ENCODE peak calls at places on chromosome 3, in seven cellular contexts. B is Calu3; H is activated naive CD8-positive, alpha-beta T cell treated with anti-CD3 and anti-CD28 coated beads, Interleukin-2, amount 50 U/mL, for 16 hours; Q is activated gamma-delta T cell treated with Interleukin-2 at 50 U/mL for 16 hours; X is fibroblast of mammary gland; W is K562; Y is NT2/D1. S is an unnamed sample.

GRCh38 chr3:94070341-94070911 is 7.6 kb downstream of the NSUN3 start:
- DNase-seq in Y (no peak), B (no peak), H (no peak), X (no peak), W (no peak), Q (no peak), S (no peak)

GRCh38 chr3:159252772-159253384 is 451.0 kb downstream of the MFSD1 start:
- DNase-seq in W (peak), B (peak), Q (no peak), Y (peak), X (peak), H (no peak), S (peak)

GRCh38 chr3:174862101-174862500 is 3.0 kb downstream of the NAALADL2 start:
- DNase-seq in H (no peak), Q (no peak), W (no peak), B (peak), X (peak), Y (peak), S (peak)

GRCh38 chr3:11260460-11260859 is 11.7 kb upstream of the ATG7 start:
- DNase-seq in X (no peak), Q (no peak), Y (no peak), B (no peak), H (no peak), W (no peak), S (no peak)

GRCh38 chr3:185029071-185029470 is 123.8 kb downstream of the C3orf70 start:
- DNase-seq in H (no peak), Q (no peak), W (no peak), Y (no peak), X (no peak), B (no peak), S (no peak)

GRCh38 chr3:12170207-12170606 is 11.5 kb upstream of the TIMP4 start:
- DNase-seq in B (no peak), W (no peak), Y (no peak), X (peak), H (no peak), Q (no peak), S (no peak)

GRCh38 chr3:150743508-150743907 is 19.5 kb downstream of the SIAH2 start:
- DNase-seq in Q (no peak), X (no peak), Y (no peak), B (peak), H (no peak), W (no peak), S (peak)

GRCh38 chr3:166071-166470 is 30.5 kb upstream of the CHL1 start:
- DNase-seq in W (no peak), B (no peak), H (no peak), Q (no peak), Y (no peak), X (peak), S (no peak)

GRCh38 chr3:62189376-62189698 is 184.0 kb downstream of the FEZF2 start:
- DNase-seq in Q (no peak), X (no peak), Y (no peak), W (no peak), B (no peak), H (no peak), S (no peak)

GRCh38 chr3:102646557-102646956 is 211.7 kb downstream of the ZPLD1 start:
- DNase-seq in Q (no peak), B (no peak), H (no peak), W (no peak), X (no peak), Y (no peak), S (no peak)

GRCh38 chr3:159804726-159805410 is 183.8 kb upstream of the IL12A start:
- DNase-seq in Y (peak), X (peak), W (peak), Q (no peak), H (no peak), B (peak), S (peak)

GRCh38 chr3:54349231-54349647 is 226.9 kb downstream of the CACNA2D3 start:
- DNase-seq in Y (peak), B (no peak), Q (no peak), X (no peak), H (no peak), W (peak), S (no peak)

GRCh38 chr3:170584585-170585007 is 1.3 kb downstream of the SLC7A14 start:
- DNase-seq in Y (peak), Q (peak), W (peak), B (peak), H (no peak), X (peak), S (no peak)

GRCh38 chr3:46482632-46483311 is 15.0 kb upstream of the RTP3 start:
- DNase-seq in X (peak), H (no peak), W (no peak), B (no peak), Y (no peak), Q (no peak), S (peak)

GRCh38 chr3:185825639-185826481 is 1.0 kb upstream of the IGF2BP2 start:
- DNase-seq in Q (peak), H (no peak), Y (no peak), W (peak), B (peak), X (peak), S (peak)

GRCh38 chr3:100797921-100798491 is 88.7 kb downstream of the TFG start:
- DNase-seq in W (no peak), Y (no peak), B (no peak), H (no peak), X (no peak), Q (no peak), S (no peak)

GRCh38 chr3:123156276-123156995 is 45.3 kb upstream of the SEC22A start:
- DNase-seq in H (no peak), Y (no peak), W (no peak), Q (no peak), X (no peak), B (no peak), S (no peak)

GRCh38 chr3:129313983-129314756 is 35.5 kb downstream of the HMCES start:
- DNase-seq in W (peak), B (no peak), Y (no peak), H (no peak), X (peak), Q (no peak), S (peak)

GRCh38 chr3:6807967-6808588 is 52.8 kb upstream of the GRM7 start:
- DNase-seq in H (no peak), Q (no peak), Y (no peak), W (no peak), B (no peak), X (peak), S (no peak)

GRCh38 chr3:64264491-64265109 is 39.3 kb upstream of the PRICKLE2 start:
- DNase-seq in Q (no peak), W (no peak), X (peak), H (no peak), Y (no peak), B (no peak), S (no peak)

GRCh38 chr3:106683931-106684330 is 693.3 kb upstream of the CCDC54 start:
- DNase-seq in Q (no peak), W (no peak), B (no peak), X (no peak), H (no peak), Y (no peak), S (no peak)

GRCh38 chr3:113287111-113287817 is 75.9 kb downstream of the BOC start:
- DNase-seq in W (peak), X (peak), Y (no peak), B (no peak), H (no peak), Q (no peak), S (no peak)

GRCh38 chr3:71629289-71630252 is 46.0 kb upstream of the FOXP1 start:
- DNase-seq in W (no peak), H (no peak), Y (no peak), Q (no peak), B (no peak), X (peak), S (no peak)

GRCh38 chr3:135918600-135918999 is 46.9 kb upstream of the PPP2R3A start:
- DNase-seq in W (peak), B (no peak), Q (no peak), Y (no peak), H (no peak), X (peak), S (peak)

GRCh38 chr3:128584412-128585020 is 66.1 kb downstream of the RPN1 start:
- DNase-seq in X (peak), H (no peak), W (peak), B (peak), Y (no peak), Q (no peak), S (peak)

GRCh38 chr3:184355261-184356012 is 6.0 kb downstream of the CLCN2 start:
- DNase-seq in W (no peak), Y (no peak), X (no peak), B (no peak), H (no peak), Q (no peak), S (no peak)

GRCh38 chr3:40523781-40524180 is 979 bp upstream of the ZNF621 start:
- DNase-seq in H (no peak), Y (no peak), X (no peak), Q (no peak), W (no peak), B (no peak), S (no peak)

GRCh38 chr3:69197922-69198540 is 75.6 kb upstream of the LMOD3 start:
- DNase-seq in B (no peak), Y (no peak), X (no peak), H (peak), W (no peak), Q (peak), S (no peak)

GRCh38 chr3:73669268-73669667 is 44.5 kb upstream of the PDZRN3 start:
- DNase-seq in Y (no peak), H (no peak), X (peak), B (no peak), W (no peak), Q (no peak), S (no peak)

GRCh38 chr3:46922871-46923558 is 45.5 kb downstream of the PTH1R start:
- DNase-seq in Q (no peak), Y (no peak), W (no peak), B (no peak), X (no peak), H (no peak), S (no peak)

GRCh38 chr3:115336836-115337235 is 189.7 kb upstream of the ZBTB20 start:
- DNase-seq in X (no peak), W (no peak), Q (no peak), Y (no peak), H (no peak), B (no peak), S (no peak)

GRCh38 chr3:100900671-100901070 is 92.5 kb downstream of the ABI3BP start:
- DNase-seq in Y (no peak), B (no peak), Q (no peak), W (no peak), X (peak), H (no peak), S (no peak)

GRCh38 chr3:54986294-54986693 is 58.4 kb upstream of the LRTM1 start:
- DNase-seq in W (no peak), X (no peak), B (no peak), Q (no peak), H (no peak), Y (no peak), S (no peak)

GRCh38 chr3:150763841-150764483 is 993 bp upstream of the SIAH2 start:
- DNase-seq in B (peak), Q (peak), Y (no peak), X (peak), W (peak), H (no peak), S (peak)

GRCh38 chr3:151837057-151837456 is 23.1 kb downstream of the AADAC start:
- DNase-seq in X (peak), H (no peak), Q (no peak), Y (peak), W (peak), B (peak), S (peak)

GRCh38 chr3:123843668-123844067 is 40.5 kb downstream of the MYLK start:
- DNase-seq in H (no peak), Y (peak), W (no peak), Q (no peak), B (no peak), X (no peak), S (no peak)

GRCh38 chr3:48521635-48522034 is 17.7 kb upstream of the SHISA5 start:
- DNase-seq in H (no peak), W (no peak), Q (no peak), X (no peak), Y (no peak), B (no peak), S (no peak)

GRCh38 chr3:23264413-23264812 is 61.3 kb downstream of the UBE2E2 start:
- DNase-seq in Q (no peak), X (peak), B (no peak), H (no peak), W (no peak), Y (no peak), S (no peak)

S was measured in SW480.